ENCODE peak calls at places on chromosomes 11 and 22, in eight cellular contexts. O is PC-3; P is colonic mucosa; T is uterus; H is OCI-LY7; I is psoas muscle; C is ovary; B is CD8-positive, alpha-beta memory T cell. V is an unnamed sample.

GRCh38 chr11:104572279-104572678 is 326.0 kb downstream of the CASP12 start:
- DNase-seq in O (peak), P (no peak), T (no peak), H (no peak), I (no peak), C (no peak), B (no peak), V (no peak)

GRCh38 chr11:83948205-83948604 is 662.0 kb upstream of the CCDC90B start:
- DNase-seq in O (no peak), P (no peak), T (no peak), H (no peak), I (no peak), C (no peak), B (no peak), V (no peak)

GRCh38 chr22:41976961-41977566 is 7.8 kb downstream of the SEPTIN3 start:
- DNase-seq in O (no peak), P (no peak), T (no peak), H (no peak), I (no peak), C (no peak), B (no peak), V (no peak)

GRCh38 chr11:123145220-123145619 is 49.8 kb downstream of the CLMP start:
- DNase-seq in O (peak), P (no peak), T (peak), H (no peak), I (peak), C (peak), B (no peak), V (peak)

GRCh38 chr11:69888671-69889076 is 69.5 kb upstream of the FGF3 start:
- DNase-seq in O (peak), P (peak), T (peak), H (peak), I (peak), C (no peak), B (peak), V (no peak)

GRCh38 chr11:1845571-1846452 is 7.0 kb downstream of the TNNI2 start:
- DNase-seq in O (no peak), P (no peak), T (no peak), H (no peak), I (peak), C (no peak), B (peak), V (no peak)

GRCh38 chr11:82899191-82899820 is 924 bp downstream of the PRCP start:
- DNase-seq in O (no peak), P (no peak), T (no peak), H (peak), I (no peak), C (no peak), B (peak), V (no peak)

GRCh38 chr11:18394928-18395734 is 768 bp downstream of the LDHA start:
- DNase-seq in O (no peak), P (peak), T (peak), H (peak), I (no peak), C (no peak), B (no peak), V (no peak)

GRCh38 chr22:17267661-17268330 is 48.6 kb upstream of the ADA2 start:
- DNase-seq in O (no peak), P (no peak), T (no peak), H (no peak), I (no peak), C (no peak), B (no peak), V (no peak)

GRCh38 chr11:112225753-112226061 is 521 bp upstream of the PTS start:
- DNase-seq in O (no peak), P (peak), T (peak), H (no peak), I (peak), C (no peak), B (no peak), V (no peak)

GRCh38 chr11:77699425-77699824 is 61.8 kb upstream of the CLNS1A start:
- DNase-seq in O (no peak), P (no peak), T (no peak), H (no peak), I (no peak), C (no peak), B (no peak), V (no peak)

GRCh38 chr22:30906946-30907345 is 61.6 kb downstream of the MORC2 start:
- DNase-seq in O (no peak), P (no peak), T (no peak), H (no peak), I (no peak), C (no peak), B (no peak), V (no peak)

GRCh38 chr22:49880281-49880680 is 26.6 kb downstream of the ZBED4 start:
- DNase-seq in O (no peak), P (no peak), T (no peak), H (no peak), I (no peak), C (no peak), B (no peak), V (no peak)

GRCh38 chr11:33015621-33016551 is at the start of gene DEPDC7:
- DNase-seq in O (no peak), P (peak), T (peak), H (peak), I (peak), C (peak), B (peak), V (no peak)

GRCh38 chr22:40407021-40407761 is 36.8 kb downstream of the SGSM3 start:
- DNase-seq in O (no peak), P (no peak), T (no peak), H (no peak), I (no peak), C (no peak), B (no peak), V (no peak)

GRCh38 chr11:64192429-64192828 is 6.5 kb downstream of the STIP1 start:
- DNase-seq in O (no peak), P (no peak), T (no peak), H (no peak), I (no peak), C (no peak), B (no peak), V (no peak)

GRCh38 chr11:60130496-60130895 is 42.0 kb downstream of the MS4A2 start:
- DNase-seq in O (peak), P (peak), T (no peak), H (peak), I (no peak), C (no peak), B (no peak), V (no peak)

GRCh38 chr11:76269661-76270322 is 63.5 kb upstream of the WNT11 start:
- DNase-seq in O (no peak), P (no peak), T (peak), H (no peak), I (no peak), C (no peak), B (no peak), V (no peak)

GRCh38 chr11:125170406-125171031 is 6.0 kb downstream of the PKNOX2 start:
- DNase-seq in O (no peak), P (no peak), T (peak), H (no peak), I (peak), C (peak), B (no peak), V (no peak)

GRCh38 chr22:46125816-46126770 is 24.2 kb upstream of the PPARA start:
- DNase-seq in O (no peak), P (peak), T (no peak), H (no peak), I (no peak), C (no peak), B (no peak), V (no peak)

GRCh38 chr11:15227011-15227410 is 112.3 kb downstream of the INSC start:
- DNase-seq in O (no peak), P (no peak), T (no peak), H (no peak), I (no peak), C (no peak), B (no peak), V (no peak)

GRCh38 chr11:116787786-116788486 is at the start of gene ZPR1:
- DNase-seq in O (peak), P (peak), T (peak), H (peak), I (peak), C (peak), B (peak), V (no peak)

GRCh38 chr11:63866211-63866610 is 27.3 kb downstream of the MARK2 start:
- DNase-seq in O (peak), P (peak), T (no peak), H (peak), I (peak), C (peak), B (peak), V (no peak)

GRCh38 chr11:45684440-45684839 is 19.0 kb upstream of the CHST1 start:
- DNase-seq in O (no peak), P (no peak), T (no peak), H (no peak), I (no peak), C (no peak), B (no peak), V (no peak)

GRCh38 chr11:12897390-12897789 is 111.7 kb upstream of the RASSF10 start:
- DNase-seq in O (no peak), P (no peak), T (no peak), H (no peak), I (peak), C (no peak), B (no peak), V (no peak)

GRCh38 chr11:32440920-32441319 is 5.6 kb upstream of the WT1 start:
- DNase-seq in O (no peak), P (no peak), T (peak), H (no peak), I (no peak), C (peak), B (no peak), V (no peak)

GRCh38 chr11:62928011-62928410 is 6.8 kb upstream of the CHRM1 start:
- DNase-seq in O (no peak), P (no peak), T (no peak), H (no peak), I (no peak), C (no peak), B (no peak), V (no peak)

GRCh38 chr11:114776956-114777355 is 98.6 kb downstream of the NXPE2 start:
- DNase-seq in O (no peak), P (no peak), T (no peak), H (no peak), I (no peak), C (no peak), B (no peak), V (no peak)

GRCh38 chr11:27300974-27301373 is 62.0 kb downstream of the CCDC34 start:
- DNase-seq in O (peak), P (no peak), T (no peak), H (no peak), I (no peak), C (no peak), B (no peak), V (no peak)

GRCh38 chr11:27305751-27306150 is 57.3 kb downstream of the CCDC34 start:
- DNase-seq in O (no peak), P (no peak), T (no peak), H (no peak), I (peak), C (no peak), B (no peak), V (no peak)

GRCh38 chr11:27303903-27304302 is 59.1 kb downstream of the CCDC34 start:
- DNase-seq in O (no peak), P (no peak), T (no peak), H (no peak), I (no peak), C (no peak), B (no peak), V (no peak)

GRCh38 chr11:27307232-27307631 is 55.8 kb downstream of the CCDC34 start:
- DNase-seq in O (peak), P (no peak), T (no peak), H (no peak), I (no peak), C (no peak), B (no peak), V (no peak)

GRCh38 chr11:27304514-27304913 is 58.5 kb downstream of the CCDC34 start:
- DNase-seq in O (no peak), P (no peak), T (no peak), H (no peak), I (no peak), C (no peak), B (no peak), V (no peak)
- H3K27ac ChIP-seq in O (no peak), P (no peak), T (no peak), H (no peak), I (no peak), C (no peak), B (no peak), V (no peak)

GRCh38 chr22:20260071-20260722 is 7.9 kb downstream of the RTN4R start:
- DNase-seq in O (no peak), P (no peak), T (no peak), H (no peak), I (no peak), C (no peak), B (no peak), V (no peak)
- H3K27ac ChIP-seq in O (no peak), P (no peak), T (no peak), H (no peak), I (no peak), C (no peak), B (no peak), V (no peak)

GRCh38 chr11:727281-727701 is 20.0 kb upstream of the TALDO1 start:
- DNase-seq in O (no peak), P (no peak), T (no peak), H (no peak), I (no peak), C (peak), B (no peak), V (no peak)
- H3K27ac ChIP-seq in O (peak), P (no peak), T (peak), H (no peak), I (peak), C (peak), B (peak), V (peak)

GRCh38 chr11:28043930-28044709 is 63.8 kb downstream of the KIF18A start:
- DNase-seq in O (peak), P (no peak), T (no peak), H (no peak), I (no peak), C (no peak), B (no peak), V (no peak)

GRCh38 chr11:28049338-28050216 is 58.4 kb downstream of the KIF18A start:
- DNase-seq in O (peak), P (no peak), T (no peak), H (no peak), I (no peak), C (no peak), B (no peak), V (peak)

DNA sequence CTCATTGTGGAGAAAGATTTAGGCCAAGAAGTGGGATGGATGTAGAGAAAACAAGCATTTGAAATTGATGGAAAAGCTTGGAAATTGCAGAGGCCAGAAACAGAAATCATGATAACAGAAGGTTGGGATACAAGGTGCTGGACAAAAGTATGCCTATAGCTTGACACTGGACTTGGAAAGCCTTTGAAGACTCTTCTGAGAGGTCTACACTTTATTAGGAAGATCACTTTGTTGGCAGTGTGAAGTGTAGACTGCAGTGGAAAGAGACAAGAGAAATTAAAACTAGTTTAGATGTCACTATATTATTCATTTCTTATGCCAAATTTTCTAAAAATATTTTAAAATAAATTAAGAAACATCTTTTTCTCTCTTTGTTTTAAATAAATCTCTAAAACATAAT is 59.1 kb downstream of the KIF18A start:
- DNase-seq in O (no peak), P (no peak), T (no peak), H (no peak), I (no peak), C (no peak), B (no peak), V (no peak)
- H3K27ac ChIP-seq in O (peak), P (no peak), T (no peak), H (no peak), I (no peak), C (no peak), B (no peak), V (no peak)

V was measured in epithelial cell of prostate.